ENCODE peak calls at places on chromosomes 1 and 21, in six cellular contexts. Z, B, A, O, C and E are unnamed samples.

GRCh38 chr1:194102607-194103006 is 916.2 kb upstream of the B3GALT2 start:
- DNase-seq in Z (no peak), B (no peak), A (no peak), O (no peak), C (no peak), E (peak)

GRCh38 chr1:111571987-111572386 is 47.6 kb upstream of the RAP1A start:
- DNase-seq in Z (no peak), B (no peak), A (peak), O (no peak), C (no peak), E (no peak)

GRCh38 chr1:230441630-230442029 is 15.5 kb upstream of the PGBD5 start:
- DNase-seq in Z (no peak), B (no peak), A (no peak), O (no peak), C (no peak), E (no peak)

GRCh38 chr1:214739621-214740238 is 136.7 kb downstream of the CENPF start:
- DNase-seq in Z (no peak), B (no peak), A (no peak), O (no peak), C (no peak), E (no peak)

GRCh38 chr21:25283720-25284119 is 323.6 kb downstream of the MRPL39 start:
- DNase-seq in Z (no peak), B (no peak), A (peak), O (peak), C (no peak), E (peak)

GRCh38 chr1:41846595-41846994 is 72.1 kb downstream of the HIVEP3 start:
- DNase-seq in Z (no peak), B (no peak), A (no peak), O (no peak), C (no peak), E (no peak)

GRCh38 chr1:1426496-1426960 is 5.5 kb upstream of the ANKRD65 start:
- DNase-seq in Z (no peak), B (no peak), A (no peak), O (no peak), C (no peak), E (no peak)

GRCh38 chr1:184033711-184034167 is 3.8 kb downstream of the COLGALT2 start:
- DNase-seq in Z (no peak), B (no peak), A (no peak), O (no peak), C (no peak), E (no peak)

GRCh38 chr1:183517401-183517800 is 45.1 kb downstream of the SMG7 start:
- DNase-seq in Z (no peak), B (no peak), A (no peak), O (no peak), C (no peak), E (no peak)

GRCh38 chr1:58791106-58791505 is 7.3 kb upstream of the JUN start:
- DNase-seq in Z (no peak), B (no peak), A (no peak), O (no peak), C (no peak), E (no peak)

GRCh38 chr1:185520188-185520935 is 203.3 kb upstream of the IVNS1ABP start:
- DNase-seq in Z (no peak), B (no peak), A (no peak), O (no peak), C (no peak), E (no peak)

GRCh38 chr21:44778499-44778911 is 23.1 kb downstream of the UBE2G2 start:
- DNase-seq in Z (no peak), B (no peak), A (no peak), O (no peak), C (no peak), E (no peak)